ENCODE peak calls at places on chromosomes 5 and 9, in five cellular contexts. D is K562, K is HepG2, Y is GM12878, U is H1. X is an unnamed sample.

GRCh38 chr9:122797316-122798033 is 2.4 kb upstream of the OR1K1 start:
- DNase-seq in U (no peak), D (no peak), K (no peak), Y (no peak), X (no peak)

GRCh38 chr5:50658243-50658642 is 8.2 kb upstream of the PARP8 start:
- DNase-seq in D (no peak), U (no peak), K (no peak), Y (no peak), X (no peak)

GRCh38 chr5:174828786-174829510 is 104.6 kb downstream of the MSX2 start:
- DNase-seq in K (no peak), D (no peak), Y (no peak), U (no peak), X (no peak)

GRCh38 chr5:142749321-142749720 is 20.9 kb upstream of the ARHGAP26 start:
- DNase-seq in Y (no peak), K (no peak), D (no peak), U (no peak), X (no peak)

GRCh38 chr9:72577212-72577753 is 55.9 kb downstream of the TMC1 start:
- DNase-seq in K (no peak), D (no peak), U (no peak), Y (no peak), X (no peak)

GRCh38 chr5:32047056-32047455 is 127.1 kb downstream of the GOLPH3 start:
- DNase-seq in Y (no peak), D (no peak), K (no peak), U (no peak), X (no peak)

GRCh38 chr5:80935811-80936385 is 24.3 kb upstream of the RASGRF2 start:
- DNase-seq in D (peak), U (no peak), Y (no peak), K (peak), X (no peak)

GRCh38 chr9:124779368-124780059 is 2.6 kb downstream of the OLFML2A start:
- DNase-seq in K (peak), Y (no peak), U (peak), D (no peak), X (peak)

GRCh38 chr9:136059851-136060670 is 35.0 kb downstream of the NACC2 start:
- DNase-seq in D (no peak), Y (no peak), U (no peak), K (no peak), X (peak)

GRCh38 chr5:168076561-168076991 is 214.9 kb upstream of the WWC1 start:
- DNase-seq in Y (no peak), D (no peak), U (peak), K (peak), X (peak)

GRCh38 chr5:432201-432927 is 10.6 kb upstream of the EXOC3 start:
- DNase-seq in Y (no peak), U (no peak), K (no peak), D (no peak), X (no peak)

GRCh38 chr5:143226361-143226760 is 177.1 kb downstream of the NR3C1 start:
- DNase-seq in Y (no peak), K (no peak), D (no peak), U (no peak), X (no peak)

GRCh38 chr5:2752059-2752874 is 790 bp upstream of the IRX2 start:
- DNase-seq in U (peak), K (no peak), Y (no peak), D (no peak), X (peak)

GRCh38 chr5:10133830-10134229 is 115.9 kb downstream of the ATPSCKMT start:
- DNase-seq in U (peak), D (no peak), K (no peak), Y (no peak), X (no peak)

GRCh38 chr9:109925810-109926209 is 145.8 kb downstream of the PALM2AKAP2 start:
- DNase-seq in Y (no peak), U (no peak), K (no peak), D (no peak), X (no peak)

GRCh38 chr9:92385474-92385873 is 18.9 kb downstream of the OGN start:
- DNase-seq in D (no peak), U (no peak), Y (no peak), K (no peak), X (no peak)

GRCh38 chr9:34185778-34186551 is 7.1 kb downstream of the UBAP1 start:
- DNase-seq in U (no peak), Y (peak), K (no peak), D (peak), X (no peak)
- TF ChIP-seq ATF2 in U (no peak), Y (no peak), K (no peak), D (no peak), X (no peak)

GRCh38 chr5:166710275-166710674 is 1581.2 kb upstream of the WWC1 start:
- DNase-seq in K (no peak), Y (no peak), U (no peak), D (no peak), X (no peak)
- TF ChIP-seq ATF2 in K (no peak), Y (no peak), U (no peak), D (no peak), X (no peak)

GRCh38 chr9:68416891-68417570 is 60.6 kb downstream of the PGM5 start:
- DNase-seq in Y (no peak), K (no peak), U (no peak), D (peak), X (peak)
- TF ChIP-seq ATF2 in Y (no peak), K (no peak), U (no peak), D (no peak), X (no peak)

GRCh38 chr5:132770476-132771159 is 6.4 kb downstream of the SEPTIN8 start:
- DNase-seq in Y (no peak), K (no peak), D (no peak), U (no peak), X (no peak)

GRCh38 chr5:132772291-132773070 is 4.6 kb downstream of the SEPTIN8 start:
- DNase-seq in U (no peak), K (no peak), Y (no peak), D (no peak), X (no peak)

GRCh38 chr5:132773114-132773513 is 3.9 kb downstream of the SEPTIN8 start:
- DNase-seq in K (no peak), Y (no peak), D (no peak), U (no peak), X (no peak)

GRCh38 chr5:132773601-132774355 is 3.3 kb downstream of the SEPTIN8 start:
- DNase-seq in D (peak), K (no peak), Y (no peak), U (no peak), X (no peak)

GRCh38 chr5:132771559-132771998 is 5.5 kb downstream of the SEPTIN8 start:
- DNase-seq in K (peak), U (no peak), Y (no peak), D (no peak), X (peak)
- TF ChIP-seq ATF2 in K (no peak), U (no peak), Y (no peak), D (no peak), X (no peak)

DNA sequence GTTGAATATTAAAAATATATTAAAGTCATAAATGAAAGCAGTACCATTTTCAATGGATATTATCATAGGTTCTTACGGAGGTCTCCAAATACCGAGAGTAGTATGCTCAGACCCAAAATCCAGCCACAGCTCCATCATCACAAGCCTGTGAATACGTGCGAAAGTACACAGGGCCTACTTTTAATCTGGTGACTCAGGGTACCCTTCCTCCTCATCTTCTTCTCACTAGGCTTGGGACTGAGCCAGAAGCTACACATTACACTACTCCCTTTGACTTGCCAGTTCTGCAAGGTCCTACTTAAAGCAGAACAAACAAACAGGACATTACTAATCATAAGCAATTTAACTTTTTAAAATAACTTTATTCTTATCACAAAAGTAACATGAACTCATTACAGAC is 7.6 kb upstream of the RIC1 start:
- DNase-seq in D (no peak), K (no peak), U (no peak), Y (no peak), X (no peak)
- TF ChIP-seq ATF2 in D (no peak), K (no peak), U (no peak), Y (no peak), X (no peak)

X was measured in WTC11.